ENCODE peak calls at places on chromosomes 3 and 15, in four cellular contexts. N is right atrium auricular region, T is neural progenitor cell, U is left lung. I is an unnamed sample.

GRCh38 chr3:159624616-159625015 is 364.0 kb upstream of the IL12A start:
- DNase-seq in N (no peak), T (no peak), U (no peak), I (no peak)

GRCh38 chr15:79440355-79440908 is 8.3 kb downstream of the MINAR1 start:
- DNase-seq in N (no peak), T (no peak), U (no peak), I (no peak)

GRCh38 chr3:48952510-48953118 is 34.0 kb downstream of the ARIH2 start:
- DNase-seq in N (no peak), T (peak), U (no peak), I (no peak)

GRCh38 chr3:21682231-21682630 is 68.8 kb downstream of the ZNF385D start:
- DNase-seq in N (no peak), T (no peak), U (no peak), I (no peak)

GRCh38 chr3:129563850-129564535 is 21.0 kb downstream of the H1-8 start:
- DNase-seq in N (no peak), T (no peak), U (no peak), I (no peak)

GRCh38 chr3:113890256-113890900 is 51.8 kb downstream of the GRAMD1C start:
- DNase-seq in N (no peak), T (peak), U (no peak), I (no peak)

GRCh38 chr3:109339186-109339585 is 1.8 kb upstream of the DPPA4 start:
- DNase-seq in N (no peak), T (no peak), U (no peak), I (no peak)

GRCh38 chr3:33687406-33688010 is 30.5 kb downstream of the CLASP2 start:
- DNase-seq in N (no peak), T (no peak), U (no peak), I (no peak)

GRCh38 chr15:40942337-40942854 is 10.9 kb upstream of the CHAC1 start:
- DNase-seq in N (no peak), T (no peak), U (no peak), I (no peak)

GRCh38 chr3:77203876-77204275 is 164.0 kb downstream of the ROBO2 start:
- DNase-seq in N (no peak), T (no peak), U (no peak), I (no peak)

GRCh38 chr3:177427540-177427939 is 230.3 kb upstream of the TBL1XR1 start:
- DNase-seq in N (no peak), T (no peak), U (no peak), I (no peak)

GRCh38 chr3:113557374-113557773 is 25.0 kb downstream of the SIDT1 start:
- DNase-seq in N (no peak), T (no peak), U (no peak), I (no peak)

DNA sequence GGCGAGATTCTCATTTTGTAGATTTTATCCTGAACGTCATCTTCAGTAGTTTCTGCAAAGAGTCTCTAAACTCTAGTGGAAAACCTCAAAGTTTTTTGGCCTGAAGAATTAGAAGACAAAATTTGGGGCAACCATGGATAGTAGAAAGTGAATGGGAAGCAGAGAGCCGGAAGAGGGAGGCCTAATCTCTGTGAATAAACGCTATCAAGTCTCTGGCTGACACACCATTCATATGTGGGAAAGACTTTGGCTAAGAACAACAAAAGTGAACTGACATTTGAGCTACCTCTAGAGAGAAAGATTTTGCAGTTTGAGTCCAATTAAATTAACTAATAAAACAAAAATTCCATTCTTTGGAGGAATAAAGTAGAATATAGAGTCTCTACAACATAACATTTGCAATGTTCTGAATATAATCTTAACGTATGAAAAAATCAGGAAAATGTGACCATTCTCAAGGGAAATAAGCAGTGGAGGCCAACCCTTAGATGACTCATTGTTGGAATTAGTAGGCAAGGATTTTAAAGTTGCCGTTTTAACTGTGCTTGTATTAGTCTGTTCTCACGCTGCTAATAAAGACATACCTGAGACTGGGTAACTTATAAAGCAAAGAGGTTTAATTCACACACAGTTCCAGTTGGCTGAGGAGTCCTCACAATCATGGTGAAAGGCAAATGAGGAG is 184.6 kb downstream of the C3orf38 start:
- DNase-seq in N (no peak), T (no peak), U (no peak), I (no peak)
- H3K4me3 ChIP-seq in N (no peak), T (no peak), U (no peak), I (no peak)

GRCh38 chr15:65869127-65869953 is at the start of gene RAB11A:
- DNase-seq in N (peak), T (peak), U (peak), I (peak)
- TF ChIP-seq CTCF in N (peak), T (peak), U (peak), I (no peak)

GRCh38 chr15:38991126-38991525 is 426.5 kb upstream of the RASGRP1 start:
- DNase-seq in N (no peak), T (peak), U (no peak), I (no peak)
- H3K4me3 ChIP-seq in N (no peak), T (no peak), U (no peak), I (no peak)

GRCh38 chr15:67906382-67906781 is 66.5 kb upstream of the RNU6-1 start:
- DNase-seq in N (no peak), T (no peak), U (no peak), I (no peak)
- TF ChIP-seq CTCF in N (peak), T (peak), U (no peak), I (no peak)

DNA sequence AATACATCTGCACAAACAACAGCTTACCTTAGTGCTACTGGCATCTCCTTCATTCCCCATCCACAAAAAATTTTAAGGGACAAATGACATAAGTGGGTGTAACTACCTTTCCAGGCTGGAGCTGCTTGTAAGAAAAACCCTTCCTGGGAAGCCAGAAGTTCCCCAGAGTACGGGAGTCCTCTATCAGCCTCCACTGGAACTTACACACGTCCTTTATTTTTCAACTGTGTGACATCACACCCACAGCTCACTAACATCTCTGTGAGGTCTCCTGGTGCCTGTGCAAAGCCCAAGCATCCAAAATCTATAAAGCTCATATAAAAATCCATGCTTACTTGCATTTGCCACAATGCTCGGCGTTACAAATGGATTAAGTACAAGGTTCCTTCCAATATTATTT is 27.6 kb downstream of the LRIG1 start:
- DNase-seq in N (no peak), T (no peak), U (no peak), I (no peak)
- H3K4me3 ChIP-seq in N (no peak), T (no peak), U (no peak), I (peak)

GRCh38 chr3:61919371-61919770 is 358.0 kb downstream of the PTPRG start:
- DNase-seq in N (no peak), T (no peak), U (no peak), I (no peak)
- TF ChIP-seq CTCF in N (no peak), T (peak), U (no peak), I (no peak)

GRCh38 chr3:65593780-65594752 is 444.7 kb downstream of the MAGI1 start:
- DNase-seq in N (no peak), T (no peak), U (no peak), I (no peak)
- H3K4me3 ChIP-seq in N (no peak), T (peak), U (no peak), I (no peak)

DNA sequence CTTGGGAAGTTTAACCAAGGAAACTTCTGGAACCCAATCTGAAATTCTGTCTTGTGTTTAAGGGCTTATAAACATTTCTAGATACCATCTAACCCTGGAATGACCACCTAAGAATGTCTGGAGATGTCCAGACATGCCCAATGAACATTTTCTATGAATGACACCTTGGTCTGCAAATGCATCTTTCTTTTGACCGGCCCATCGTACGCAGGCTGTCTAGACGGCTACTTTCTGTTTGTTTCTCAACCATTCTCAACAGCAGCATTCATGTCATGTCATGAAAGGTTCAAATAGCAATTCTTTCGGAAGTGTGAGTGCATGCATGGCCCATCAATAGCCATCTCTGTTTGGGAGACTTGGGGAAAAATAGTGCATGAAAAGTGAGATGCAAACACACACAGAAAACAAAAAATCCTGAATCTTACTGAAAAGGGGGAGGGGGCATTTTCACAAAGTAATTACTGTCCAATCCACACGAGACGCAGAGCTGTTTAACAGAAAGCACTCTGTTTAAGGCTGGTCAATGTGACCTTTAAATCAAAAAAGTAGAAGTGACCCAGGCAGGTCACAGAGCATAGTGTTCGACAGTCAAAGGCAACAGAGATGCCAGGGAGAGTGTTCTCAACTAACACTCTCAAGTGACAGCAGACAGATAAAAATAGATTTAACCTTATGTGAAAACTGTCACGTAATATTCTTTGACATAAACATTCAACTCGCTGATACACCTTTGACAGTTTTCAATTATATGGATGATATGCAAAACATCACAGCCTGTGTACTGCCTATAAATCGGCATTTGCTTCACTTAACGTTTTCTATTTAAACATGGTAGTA is 15.7 kb downstream of the PDZRN3 start:
- DNase-seq in N (no peak), T (no peak), U (no peak), I (no peak)
- TF ChIP-seq CTCF in N (no peak), T (no peak), U (no peak), I (no peak)

GRCh38 chr15:45320581-45320980 is 57.8 kb downstream of the GATM start:
- DNase-seq in N (no peak), T (no peak), U (no peak), I (no peak)

GRCh38 chr15:45319472-45320214 is 58.7 kb downstream of the GATM start:
- DNase-seq in N (no peak), T (no peak), U (no peak), I (no peak)

GRCh38 chr15:45314960-45315359 is 62.9 kb downstream of the SLC28A2 start:
- DNase-seq in N (no peak), T (peak), U (no peak), I (no peak)
- H3K4me3 ChIP-seq in N (no peak), T (no peak), U (no peak), I (no peak)

DNA sequence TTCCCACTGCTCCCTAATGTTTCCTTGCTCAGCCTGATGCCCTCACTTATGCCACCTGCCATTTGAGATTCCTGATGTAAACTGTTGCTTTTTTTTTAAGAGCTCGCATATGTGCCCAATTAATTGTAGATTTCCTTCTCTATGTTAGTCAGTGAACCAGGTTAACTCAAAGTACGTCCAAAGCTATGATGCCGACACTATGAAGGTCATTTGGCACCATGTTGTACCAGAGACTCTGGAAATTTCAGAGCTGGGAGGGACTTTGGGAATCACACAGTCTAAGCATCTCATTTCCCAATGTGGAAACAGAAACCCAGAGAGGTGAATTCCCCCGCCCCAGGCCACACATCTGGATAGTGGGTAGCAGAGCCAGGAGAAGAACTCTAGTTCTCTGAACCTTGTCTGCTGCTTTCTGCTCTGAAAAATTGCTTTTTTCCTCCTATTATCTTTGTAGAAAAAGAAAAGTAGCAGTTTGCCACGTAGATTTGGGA is 38.5 kb upstream of the TNFAIP8L3 start:
- DNase-seq in N (no peak), T (no peak), U (no peak), I (no peak)
- TF ChIP-seq CTCF in N (peak), T (no peak), U (no peak), I (no peak)

I was measured in coronary artery.